ENCODE peak calls at places on chromosomes 12 and 14, in six cellular contexts. Y is stimulated activated CD8-positive, alpha-beta memory T cell treated with anti-CD3 and anti-CD28 coated beads, Interleukin-15, amount 100 ng/mL, for 24 hours; Q is natural killer cell; J is iris pigment epithelial cell; M is activated T-cell treated with anti-CD3 and anti-CD28 coated beads, Interleukin-2, amount 50 U/mL, for 4 hours; S is activated T-helper 1 cell treated with Interleukin-2 at 50 U/mL for 16 hours. H is an unnamed sample.

GRCh38 chr12:24711609-24712008 is 237.3 kb downstream of the BCAT1 start:
- DNase-seq in Y (no peak), M (no peak), S (no peak), Q (no peak), J (no peak), H (no peak)

GRCh38 chr14:61178226-61179060 is 102.7 kb downstream of the TMEM30B start:
- DNase-seq in J (peak; percentile 98), Q (no peak), M (no peak), S (no peak), Y (no peak), H (no peak)

GRCh38 chr14:52937306-52937705 is 13.5 kb downstream of the FERMT2 start:
- DNase-seq in S (no peak), Q (no peak), M (no peak), J (no peak), Y (no peak), H (no peak)

GRCh38 chr12:5073838-5074237 is 30.2 kb downstream of the KCNA5 start:
- DNase-seq in S (no peak), M (no peak), Y (no peak), J (no peak), Q (no peak), H (no peak)

GRCh38 chr12:95130096-95130495 is 56.7 kb upstream of the NR2C1 start:
- DNase-seq in J (peak; percentile 68), Q (no peak), Y (no peak), S (no peak), M (no peak), H (no peak)

GRCh38 chr14:105062048-105062433 is 3.2 kb downstream of the GPR132 start:
- DNase-seq in M (no peak), Y (no peak), Q (no peak), S (no peak), J (no peak), H (no peak)

GRCh38 chr12:119659289-119659897 is 8.5 kb upstream of the PRKAB1 start:
- DNase-seq in Q (peak; percentile 25), S (no peak), M (peak; percentile 36), Y (no peak), J (no peak), H (no peak)

GRCh38 chr14:34461334-34462131 is 507 bp downstream of the SPTSSA start:
- DNase-seq in Q (no peak), M (peak; percentile 9), S (no peak), Y (no peak), J (peak; percentile 42), H (no peak)

GRCh38 chr14:99123208-99123870 is 148.7 kb downstream of the BCL11B start:
- DNase-seq in Y (no peak), Q (no peak), M (no peak), J (no peak), S (no peak), H (no peak)

GRCh38 chr14:63046339-63047268 is 1.3 kb upstream of the KCNH5 start:
- DNase-seq in Y (no peak), M (no peak), Q (no peak), S (no peak), J (no peak), H (no peak)

H was measured in activated gamma-delta T cell.